ENCODE peak calls at places on chromosomes 12 and 14, in six cellular contexts. B is tibial artery, I is lower leg skin, L is stomach, R is GM23248, U is MM.1S. D is an unnamed sample.

GRCh38 chr12:117009759-117010158 is 89.5 kb downstream of the TESC start:
- DNase-seq in B (no peak), U (no peak), R (no peak), I (no peak), L (no peak), D (no peak)

GRCh38 chr12:41264281-41264680 is 76.2 kb downstream of the PDZRN4 start:
- DNase-seq in L (no peak), R (peak), I (no peak), U (no peak), B (no peak), D (no peak)

GRCh38 chr14:99389171-99389826 is 91.4 kb downstream of the SETD3 start:
- DNase-seq in U (no peak), I (peak), L (peak), B (no peak), R (peak), D (no peak)

GRCh38 chr14:56036353-56036752 is 81.9 kb upstream of the PELI2 start:
- DNase-seq in R (peak), I (no peak), B (no peak), U (no peak), L (no peak), D (no peak)

GRCh38 chr12:27653661-27654060 is 42.6 kb upstream of the REP15 start:
- DNase-seq in B (no peak), I (no peak), R (no peak), L (no peak), U (peak), D (no peak)

GRCh38 chr12:26109343-26109841 is 15.4 kb downstream of the BHLHE41 start:
- DNase-seq in U (no peak), R (no peak), I (no peak), L (no peak), B (peak), D (no peak)

GRCh38 chr12:62683724-62684501 is 217.3 kb downstream of the MON2 start:
- DNase-seq in R (peak), L (no peak), U (no peak), B (peak), I (peak), D (peak)

GRCh38 chr12:93502802-93503623 is 35.7 kb downstream of the MRPL42 start:
- DNase-seq in I (no peak), R (peak), U (peak), B (no peak), L (peak), D (no peak)

GRCh38 chr14:50688875-50689274 is 20.8 kb upstream of the SAV1 start:
- DNase-seq in B (no peak), U (no peak), R (no peak), L (no peak), I (no peak), D (no peak)

GRCh38 chr12:27619308-27619707 is 76.9 kb upstream of the REP15 start:
- DNase-seq in B (no peak), R (peak), I (no peak), U (no peak), L (no peak), D (no peak)

GRCh38 chr12:3730111-3730510 is 22.8 kb downstream of the CRACR2A start:
- DNase-seq in U (no peak), L (no peak), B (no peak), I (peak), R (no peak), D (no peak)

GRCh38 chr12:76685246-76685678 is 78.7 kb upstream of the ZDHHC17 start:
- DNase-seq in U (no peak), R (peak), I (no peak), B (no peak), L (no peak), D (peak)

GRCh38 chr12:48419409-48419935 is 52.9 kb upstream of the ANP32D start:
- DNase-seq in R (no peak), B (no peak), L (no peak), U (no peak), I (no peak), D (no peak)

GRCh38 chr12:8088574-8088973 is 6.5 kb downstream of the NECAP1 start:
- DNase-seq in B (no peak), U (peak), L (no peak), I (no peak), R (no peak), D (no peak)

GRCh38 chr12:65664715-65665250 is 159.5 kb upstream of the HMGA2 start:
- DNase-seq in U (no peak), L (no peak), I (no peak), R (no peak), B (no peak), D (no peak)

GRCh38 chr14:43621282-43621681 is 885.8 kb downstream of the FSCB start:
- DNase-seq in I (no peak), U (no peak), R (no peak), B (no peak), L (no peak), D (no peak)

GRCh38 chr12:67655829-67656614 is 7.5 kb downstream of the DYRK2 start:
- DNase-seq in I (no peak), R (no peak), U (no peak), B (no peak), L (no peak), D (no peak)

GRCh38 chr12:119512772-119513497 is 80.6 kb upstream of the TMEM233 start:
- DNase-seq in L (no peak), R (peak), B (no peak), U (no peak), I (no peak), D (no peak)

GRCh38 chr12:72275551-72275950 is 3.4 kb downstream of the TRHDE start:
- DNase-seq in I (no peak), B (no peak), U (no peak), R (no peak), L (no peak), D (no peak)
- H3K4me3 ChIP-seq in I (no peak), B (peak), U (no peak), R (no peak), L (no peak), D (no peak)

GRCh38 chr12:31369712-31370521 is 44.0 kb upstream of the SINHCAF start:
- DNase-seq in U (no peak), R (peak), B (peak), L (peak), I (no peak), D (peak)
- H3K4me3 ChIP-seq in U (no peak), R (peak), B (peak), L (peak), I (no peak), D (peak)

GRCh38 chr14:97456497-97456896 is 659.3 kb downstream of the VRK1 start:
- DNase-seq in R (no peak), U (no peak), I (no peak), L (no peak), B (no peak), D (no peak)
- H3K4me3 ChIP-seq in R (no peak), U (no peak), I (no peak), L (no peak), B (no peak), D (no peak)

DNA sequence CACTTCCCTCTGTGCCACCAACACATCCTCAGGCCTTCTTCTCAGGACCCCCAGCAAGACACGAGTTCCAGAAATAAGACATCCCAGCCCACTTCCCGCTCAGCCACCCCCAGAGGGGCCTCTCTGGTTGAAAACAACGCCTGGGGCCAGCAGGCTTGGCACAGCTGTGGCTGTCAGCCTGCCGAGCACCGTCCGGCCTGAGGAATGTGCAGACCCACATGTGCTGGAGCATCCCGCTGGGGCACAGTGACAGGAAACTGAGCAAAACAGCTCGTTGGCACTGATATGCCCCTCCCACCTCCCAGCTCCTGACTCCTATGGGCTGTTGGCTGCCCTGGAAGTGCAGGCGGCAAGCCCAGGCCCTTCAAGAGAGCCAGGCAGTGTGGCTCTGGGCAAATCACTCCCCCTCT is 1.4 kb downstream of the SYNE3 start:
- DNase-seq in L (no peak), B (peak), U (peak), I (peak), R (peak), D (no peak)
- H3K4me3 ChIP-seq in L (peak), B (peak), U (peak), I (peak), R (peak), D (peak)

GRCh38 chr12:14950421-14950820 is 11.0 kb downstream of the ARHGDIB start:
- DNase-seq in B (no peak), L (no peak), I (no peak), U (peak), R (no peak), D (no peak)

GRCh38 chr12:14948672-14949071 is 10.3 kb upstream of the ERP27 start:
- DNase-seq in I (no peak), B (peak), U (peak), R (peak), L (no peak), D (no peak)

GRCh38 chr12:14949631-14950030 is 11.3 kb upstream of the ERP27 start:
- DNase-seq in B (no peak), I (no peak), U (no peak), R (no peak), L (no peak), D (no peak)

GRCh38 chr12:14952295-14952995 is 9.0 kb downstream of the ARHGDIB start:
- DNase-seq in U (peak), R (peak), I (no peak), B (no peak), L (no peak), D (no peak)

GRCh38 chr12:14950982-14951746 is 10.2 kb downstream of the ARHGDIB start:
- DNase-seq in U (no peak), L (no peak), B (no peak), I (no peak), R (no peak), D (no peak)
- H3K4me3 ChIP-seq in U (no peak), L (no peak), B (no peak), I (no peak), R (no peak), D (no peak)

DNA sequence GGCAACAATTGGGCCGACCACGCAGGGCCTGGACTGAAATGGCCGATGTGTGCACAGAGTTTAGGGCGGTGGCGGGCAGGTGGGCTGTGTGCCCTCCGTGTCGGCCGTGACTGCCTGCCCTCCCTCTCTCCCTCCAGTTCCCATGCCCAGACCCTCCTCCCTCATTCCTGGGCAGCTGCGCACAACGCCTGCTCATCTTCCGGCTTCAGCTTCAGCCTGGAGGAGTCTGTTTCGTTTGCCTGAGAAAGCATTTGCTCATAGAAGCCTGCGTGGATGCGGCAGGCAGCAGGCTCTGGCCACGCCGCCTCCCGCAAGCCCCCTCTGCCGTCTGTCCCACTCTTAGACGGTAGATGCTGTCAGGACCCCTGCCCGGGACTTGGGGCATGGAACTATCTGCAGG is 47.3 kb upstream of the FZD10 start:
- DNase-seq in L (no peak), I (no peak), R (no peak), U (no peak), B (no peak), D (no peak)
- H3K4me3 ChIP-seq in L (no peak), I (no peak), R (no peak), U (no peak), B (no peak), D (no peak)

GRCh38 chr12:6641131-6641530 is 5.4 kb upstream of the LPAR5 start:
- DNase-seq in B (no peak), U (no peak), I (no peak), R (peak), L (no peak), D (no peak)

GRCh38 chr12:6644903-6645302 is 2.3 kb downstream of the ACRBP start:
- DNase-seq in U (no peak), I (no peak), B (peak), L (no peak), R (no peak), D (no peak)

GRCh38 chr12:6644257-6644596 is 3.0 kb downstream of the ACRBP start:
- DNase-seq in B (peak), I (no peak), L (no peak), U (no peak), R (no peak), D (no peak)

GRCh38 chr12:6646276-6647082 is 753 bp downstream of the ACRBP start:
- DNase-seq in L (no peak), B (no peak), I (no peak), R (no peak), U (no peak), D (no peak)

GRCh38 chr12:6643569-6644256 is 3.5 kb downstream of the ACRBP start:
- DNase-seq in I (no peak), L (no peak), U (no peak), B (peak), R (no peak), D (no peak)
- H3K4me3 ChIP-seq in I (no peak), L (no peak), U (no peak), B (no peak), R (no peak), D (no peak)

GRCh38 chr12:113185180-113186032 is at the start of the genes DDX54 and RITA1:
- DNase-seq in R (peak), L (peak), U (peak), I (peak), B (peak), D (peak)

GRCh38 chr12:113186033-113186365 is 478 bp downstream of the RITA1 start:
- DNase-seq in I (no peak), B (no peak), U (no peak), L (no peak), R (peak), D (no peak)

GRCh38 chr12:113184098-113184899 is 979 bp downstream of the DDX54 start:
- DNase-seq in I (no peak), U (no peak), R (no peak), B (no peak), L (no peak), D (no peak)

GRCh38 chr12:113183030-113183589 is 2.2 kb downstream of the DDX54 start:
- DNase-seq in B (no peak), R (no peak), I (no peak), L (no peak), U (no peak), D (no peak)

DNA sequence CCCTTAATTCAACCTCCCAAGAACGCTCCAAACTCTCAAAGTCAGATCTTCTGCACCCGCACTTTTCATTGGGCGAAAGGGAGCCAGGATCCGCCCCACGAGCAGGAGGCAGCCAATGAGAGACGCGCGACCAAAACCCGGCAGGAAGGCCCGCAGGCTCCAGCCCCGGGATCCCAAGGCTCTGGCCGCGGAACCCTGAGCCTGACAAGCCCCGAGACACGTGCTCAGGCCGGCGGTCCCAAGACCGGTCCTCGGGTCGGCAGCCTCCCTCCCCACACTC is 438 bp downstream of the DDX54 start:
- DNase-seq in I (peak), U (peak), B (peak), L (peak), R (peak), D (peak)
- H3K4me3 ChIP-seq in I (peak), U (peak), B (peak), L (peak), R (peak), D (peak)